ENCODE peak calls at places on chromosomes 6 and 20, in seven cellular contexts. Y is effector CD8-positive, alpha-beta T cell; Q is neural crest cell; G is mucosa of descending colon; U is stimulated activated CD8-positive, alpha-beta memory T cell treated with anti-CD3 and anti-CD28 coated beads, Interleukin-15, amount 100 ng/mL, for 48 hours; A is Kasumi-1; P is left ventricle myocardium inferior. K is an unnamed sample.

GRCh38 chr6:48560408-48560807 is 449.4 kb upstream of the PTCHD4 start:
- DNase-seq in Y (no peak), Q (no peak), G (no peak), U (no peak), A (no peak), P (no peak), K (no peak)

GRCh38 chr20:33053291-33054106 is at the start of gene BPIFB3:
- DNase-seq in Y (no peak), Q (no peak), G (no peak), U (no peak), A (no peak), P (no peak), K (no peak)

GRCh38 chr20:15673206-15673605 is 900.0 kb downstream of the KIF16B start:
- DNase-seq in Y (no peak), Q (no peak), G (no peak), U (no peak), A (no peak), P (no peak), K (no peak)

GRCh38 chr6:98653171-98653570 is 181.2 kb upstream of the POU3F2 start:
- DNase-seq in Y (no peak), Q (no peak), G (no peak), U (no peak), A (no peak), P (no peak), K (no peak)

GRCh38 chr20:10352934-10353866 is 80.8 kb downstream of the MKKS start:
- DNase-seq in Y (no peak), Q (no peak), G (no peak), U (no peak), A (no peak), P (no peak), K (no peak)

GRCh38 chr20:63641146-63641791 is 12.0 kb downstream of the STMN3 start:
- DNase-seq in Y (peak), Q (no peak), G (no peak), U (no peak), A (no peak), P (no peak), K (no peak)

GRCh38 chr6:906920-907319 is 214.0 kb upstream of the EXOC2 start:
- DNase-seq in Y (no peak), Q (no peak), G (no peak), U (no peak), A (no peak), P (no peak), K (no peak)

GRCh38 chr20:53829086-53829703 is 235.6 kb upstream of the ZNF217 start:
- DNase-seq in Y (no peak), Q (no peak), G (no peak), U (no peak), A (peak), P (no peak), K (peak)

GRCh38 chr6:28789553-28790083 is 134.2 kb downstream of the TRIM27 start:
- DNase-seq in Y (no peak), Q (no peak), G (no peak), U (no peak), A (peak), P (no peak), K (no peak)

K was measured in CD14-positive monocyte.